ENCODE peak calls at places on chromosomes 2 and 18, in five cellular contexts. X is uterus, A is T47D, F is GF-D8, H is NCI-H1436 treated with DMSO at 0.1 percent for 48 hours. O is an unnamed sample.

GRCh38 chr2:235492850-235493344 is 946 bp upstream of the AGAP1 start:
- DNase-seq in X (peak), A (no peak), F (no peak), H (no peak), O (no peak)

GRCh38 chr2:317501-318424 is 29.9 kb upstream of the ALKAL2 start:
- DNase-seq in X (no peak), A (no peak), F (no peak), H (no peak), O (no peak)

GRCh38 chr2:11022064-11022463 is 110.3 kb downstream of the KCNF1 start:
- DNase-seq in X (no peak), A (no peak), F (no peak), H (no peak), O (no peak)

GRCh38 chr2:189521686-189522434 is 58.7 kb downstream of the SLC40A1 start:
- DNase-seq in X (no peak), A (no peak), F (no peak), H (no peak), O (no peak)

GRCh38 chr2:189927823-189928222 is 134.7 kb downstream of the MSTN start:
- DNase-seq in X (no peak), A (no peak), F (no peak), H (no peak), O (no peak)

GRCh38 chr2:9993490-9994165 is 42.1 kb downstream of the GRHL1 start:
- DNase-seq in X (no peak), A (no peak), F (no peak), H (no peak), O (no peak)

GRCh38 chr2:49186050-49186648 is 31.8 kb upstream of the FSHR start:
- DNase-seq in X (no peak), A (no peak), F (no peak), H (no peak), O (no peak)

GRCh38 chr18:48727685-48728084 is 188.9 kb downstream of the CTIF start:
- DNase-seq in X (peak), A (no peak), F (no peak), H (no peak), O (no peak)

GRCh38 chr2:9740382-9741040 is 102.8 kb upstream of the TAF1B start:
- DNase-seq in X (no peak), A (no peak), F (no peak), H (no peak), O (no peak)

GRCh38 chr18:67582488-67582887 is 66.0 kb upstream of the DSEL start:
- DNase-seq in X (no peak), A (no peak), F (no peak), H (no peak), O (no peak)

GRCh38 chr2:100614455-100615000 is 51.7 kb downstream of the PDCL3 start:
- DNase-seq in X (no peak), A (no peak), F (no peak), H (no peak), O (no peak)

GRCh38 chr2:61855178-61855523 is 1.3 kb upstream of the FAM161A start:
- DNase-seq in X (no peak), A (no peak), F (peak), H (no peak), O (no peak)

GRCh38 chr18:8176105-8176504 is 433.1 kb upstream of the RAB12 start:
- DNase-seq in X (no peak), A (no peak), F (no peak), H (no peak), O (no peak)